ENCODE peak calls at places on chromosomes 11 and 22, in ten cellular contexts. S, R, N, H, I, M, F, X, C and L are unnamed samples.

GRCh38 chr11:13183094-13183825 is 94.3 kb upstream of the BMAL1 start:
- DNase-seq in S (peak), R (no peak), N (no peak), H (no peak), I (no peak), M (no peak), F (no peak), X (no peak), C (no peak), L (no peak)

GRCh38 chr11:82631722-82632630 is 101.7 kb downstream of the FAM181B start:
- DNase-seq in S (no peak), R (no peak), N (no peak), H (no peak), I (no peak), M (no peak), F (no peak), X (no peak), C (no peak), L (no peak)

GRCh38 chr11:71988050-71988449 is 10.7 kb upstream of the IL18BP start:
- DNase-seq in S (no peak), R (no peak), N (no peak), H (no peak), I (no peak), M (no peak), F (no peak), X (no peak), C (peak), L (no peak)

GRCh38 chr22:47209547-47210023 is 447.1 kb downstream of the TBC1D22A start:
- DNase-seq in S (peak), R (peak), N (no peak), H (no peak), I (no peak), M (no peak), F (no peak), X (no peak), C (no peak), L (no peak)

GRCh38 chr11:64878494-64879225 is at the start of gene EHD1:
- DNase-seq in S (peak), R (peak), N (peak), H (peak), I (peak), M (peak), F (peak), X (peak), C (peak), L (peak)

GRCh38 chr22:23256138-23256932 is 76.0 kb downstream of the BCR start:
- DNase-seq in S (no peak), R (no peak), N (no peak), H (no peak), I (no peak), M (no peak), F (no peak), X (no peak), C (no peak), L (no peak)

GRCh38 chr11:134656861-134657540 is 245.0 kb upstream of the B3GAT1 start:
- DNase-seq in S (peak), R (peak), N (no peak), H (no peak), I (no peak), M (no peak), F (no peak), X (peak), C (no peak), L (no peak)

GRCh38 chr11:100980156-100980555 is 149.5 kb downstream of the PGR start:
- DNase-seq in S (no peak), R (no peak), N (no peak), H (no peak), I (no peak), M (no peak), F (no peak), X (no peak), C (no peak), L (no peak)

GRCh38 chr11:58771458-58771855 is 39.7 kb upstream of the GLYAT start:
- DNase-seq in S (no peak), R (no peak), N (no peak), H (no peak), I (no peak), M (no peak), F (no peak), X (no peak), C (no peak), L (no peak)